ENCODE peak calls at places on chromosomes 2 and 18, in six cellular contexts. One of them, this sample, is unnamed.

GRCh38 chr2:188022389-188022788 is 269.3 kb upstream of the GULP1 start:
- DNase-seq in cardiac muscle cell: no peak
- DNase-seq in thoracic aorta: no peak
- DNase-seq in left lung: no peak
- DNase-seq in spleen: no peak
- DNase-seq in colonic mucosa: no peak
- DNase-seq in this sample: no peak

GRCh38 chr2:240441326-240441992 is 6.0 kb downstream of the GPC1 start:
- DNase-seq in thoracic aorta: no peak
- DNase-seq in spleen: no peak
- DNase-seq in left lung: peak
- DNase-seq in cardiac muscle cell: no peak
- DNase-seq in colonic mucosa: no peak
- DNase-seq in this sample: no peak

GRCh38 chr18:13892098-13892497 is 23.2 kb downstream of the MC2R start:
- DNase-seq in left lung: no peak
- DNase-seq in colonic mucosa: no peak
- DNase-seq in spleen: no peak
- DNase-seq in thoracic aorta: no peak
- DNase-seq in cardiac muscle cell: no peak
- DNase-seq in this sample: no peak

GRCh38 chr2:190254451-190254850 is 65.2 kb downstream of the HIBCH start:
- DNase-seq in cardiac muscle cell: no peak
- DNase-seq in spleen: no peak
- DNase-seq in thoracic aorta: no peak
- DNase-seq in colonic mucosa: no peak
- DNase-seq in left lung: no peak
- DNase-seq in this sample: no peak

GRCh38 chr2:173997269-173997668 is 32.1 kb upstream of the SP3 start:
- DNase-seq in left lung: peak
- DNase-seq in colonic mucosa: peak
- DNase-seq in cardiac muscle cell: peak
- DNase-seq in thoracic aorta: peak
- DNase-seq in spleen: peak
- DNase-seq in this sample: no peak

GRCh38 chr2:17620841-17621240 is 80.3 kb downstream of the VSNL1 start:
- DNase-seq in colonic mucosa: no peak
- DNase-seq in left lung: no peak
- DNase-seq in cardiac muscle cell: no peak
- DNase-seq in spleen: no peak
- DNase-seq in thoracic aorta: no peak
- DNase-seq in this sample: no peak

GRCh38 chr18:36623681-36624080 is 205.1 kb downstream of the TPGS2 start:
- DNase-seq in cardiac muscle cell: no peak
- DNase-seq in colonic mucosa: no peak
- DNase-seq in spleen: no peak
- DNase-seq in left lung: no peak
- DNase-seq in thoracic aorta: no peak
- DNase-seq in this sample: no peak

GRCh38 chr18:21663615-21664014 is 41.0 kb downstream of the ABHD3 start:
- DNase-seq in left lung: no peak
- DNase-seq in thoracic aorta: no peak
- DNase-seq in cardiac muscle cell: peak
- DNase-seq in colonic mucosa: no peak
- DNase-seq in spleen: no peak
- DNase-seq in this sample: no peak

GRCh38 chr18:28149810-28150420 is 27.0 kb downstream of the CDH2 start:
- DNase-seq in thoracic aorta: no peak
- DNase-seq in colonic mucosa: no peak
- DNase-seq in cardiac muscle cell: no peak
- DNase-seq in spleen: no peak
- DNase-seq in left lung: no peak
- DNase-seq in this sample: no peak

GRCh38 chr2:97918818-97919217 is 76.9 kb downstream of the TMEM131 start:
- DNase-seq in left lung: no peak
- DNase-seq in spleen: no peak
- DNase-seq in thoracic aorta: no peak
- DNase-seq in cardiac muscle cell: no peak
- DNase-seq in colonic mucosa: no peak
- DNase-seq in this sample: no peak

GRCh38 chr18:48655460-48655859 is 116.6 kb downstream of the CTIF start:
- DNase-seq in colonic mucosa: no peak
- DNase-seq in thoracic aorta: no peak
- DNase-seq in left lung: no peak
- DNase-seq in spleen: no peak
- DNase-seq in cardiac muscle cell: no peak
- DNase-seq in this sample: no peak

GRCh38 chr18:56799756-56800155 is 148.6 kb downstream of the WDR7 start:
- DNase-seq in spleen: no peak
- DNase-seq in cardiac muscle cell: peak
- DNase-seq in thoracic aorta: no peak
- DNase-seq in left lung: no peak
- DNase-seq in colonic mucosa: no peak
- DNase-seq in this sample: no peak

GRCh38 chr18:34595673-34596072 is 114.4 kb upstream of the DTNA start:
- DNase-seq in left lung: no peak
- DNase-seq in thoracic aorta: no peak
- DNase-seq in cardiac muscle cell: peak
- DNase-seq in spleen: no peak
- DNase-seq in colonic mucosa: no peak
- DNase-seq in this sample: no peak

GRCh38 chr2:158688722-158689121 is 106.4 kb upstream of the DAPL1 start:
- DNase-seq in colonic mucosa: no peak
- DNase-seq in thoracic aorta: no peak
- DNase-seq in cardiac muscle cell: peak
- DNase-seq in left lung: no peak
- DNase-seq in spleen: no peak
- DNase-seq in this sample: no peak

GRCh38 chr18:47370052-47370451 is 118.6 kb upstream of the SKOR2 start:
- DNase-seq in spleen: no peak
- DNase-seq in left lung: no peak
- DNase-seq in colonic mucosa: no peak
- DNase-seq in thoracic aorta: no peak
- DNase-seq in cardiac muscle cell: no peak
- DNase-seq in this sample: no peak

GRCh38 chr2:13745324-13745723 is 887.2 kb upstream of the LRATD1 start:
- DNase-seq in thoracic aorta: no peak
- DNase-seq in colonic mucosa: no peak
- DNase-seq in spleen: no peak
- DNase-seq in left lung: no peak
- DNase-seq in cardiac muscle cell: no peak
- DNase-seq in this sample: no peak

GRCh38 chr18:52312321-52312720 is 27.7 kb upstream of the DCC start:
- DNase-seq in thoracic aorta: no peak
- DNase-seq in colonic mucosa: no peak
- DNase-seq in spleen: no peak
- DNase-seq in cardiac muscle cell: no peak
- DNase-seq in left lung: no peak
- DNase-seq in this sample: no peak

GRCh38 chr18:63646916-63647315 is 2.9 kb upstream of the SERPINB4 start:
- DNase-seq in colonic mucosa: no peak
- DNase-seq in cardiac muscle cell: peak
- DNase-seq in left lung: no peak
- DNase-seq in thoracic aorta: no peak
- DNase-seq in spleen: no peak
- DNase-seq in this sample: no peak

GRCh38 chr2:239548491-239548890 is 147.7 kb upstream of the HDAC4 start:
- DNase-seq in colonic mucosa: no peak
- DNase-seq in thoracic aorta: no peak
- DNase-seq in spleen: peak
- DNase-seq in left lung: no peak
- DNase-seq in cardiac muscle cell: no peak
- DNase-seq in this sample: no peak

GRCh38 chr18:62717850-62718229 is 2.5 kb downstream of the PHLPP1 start:
- DNase-seq in spleen: no peak
- DNase-seq in thoracic aorta: no peak
- DNase-seq in colonic mucosa: no peak
- DNase-seq in left lung: no peak
- DNase-seq in cardiac muscle cell: peak
- DNase-seq in this sample: no peak

GRCh38 chr2:38394903-38395341 is 17.8 kb upstream of the ATL2 start:
- DNase-seq in spleen: no peak
- DNase-seq in left lung: no peak
- DNase-seq in colonic mucosa: no peak
- DNase-seq in cardiac muscle cell: peak
- DNase-seq in thoracic aorta: no peak
- DNase-seq in this sample: no peak

GRCh38 chr2:207230261-207231105 is 64.7 kb upstream of the KLF7 start:
- DNase-seq in cardiac muscle cell: peak
- DNase-seq in spleen: no peak
- DNase-seq in thoracic aorta: no peak
- DNase-seq in colonic mucosa: no peak
- DNase-seq in left lung: no peak
- DNase-seq in this sample: no peak

GRCh38 chr2:77552956-77553355 is 30.8 kb upstream of the LRRTM4 start:
- DNase-seq in cardiac muscle cell: no peak
- DNase-seq in left lung: no peak
- DNase-seq in thoracic aorta: no peak
- DNase-seq in colonic mucosa: no peak
- DNase-seq in spleen: no peak
- DNase-seq in this sample: no peak

GRCh38 chr2:20242727-20243377 is 17.9 kb upstream of the SDC1 start:
- DNase-seq in spleen: no peak
- DNase-seq in left lung: no peak
- DNase-seq in thoracic aorta: no peak
- DNase-seq in cardiac muscle cell: no peak
- DNase-seq in colonic mucosa: no peak
- DNase-seq in this sample: no peak

GRCh38 chr2:20236496-20236895 is 11.6 kb upstream of the SDC1 start:
- DNase-seq in thoracic aorta: no peak
- DNase-seq in cardiac muscle cell: no peak
- DNase-seq in colonic mucosa: peak
- DNase-seq in spleen: no peak
- DNase-seq in left lung: no peak
- DNase-seq in this sample: no peak

GRCh38 chr2:20247084-20247483 is 22.2 kb upstream of the SDC1 start:
- DNase-seq in spleen: no peak
- DNase-seq in left lung: no peak
- DNase-seq in cardiac muscle cell: no peak
- DNase-seq in thoracic aorta: no peak
- DNase-seq in colonic mucosa: no peak
- DNase-seq in this sample: no peak

GRCh38 chr2:20241973-20242726 is 17.2 kb upstream of the SDC1 start:
- DNase-seq in cardiac muscle cell: no peak
- DNase-seq in colonic mucosa: no peak
- DNase-seq in spleen: no peak
- DNase-seq in left lung: peak
- DNase-seq in thoracic aorta: no peak
- DNase-seq in this sample: no peak
- TF ChIP-seq CTCF in cardiac muscle cell: peak
- TF ChIP-seq CTCF in colonic mucosa: peak
- TF ChIP-seq CTCF in spleen: no peak
- TF ChIP-seq CTCF in left lung: peak
- TF ChIP-seq CTCF in thoracic aorta: peak
- TF ChIP-seq CTCF in this sample: peak

DNA sequence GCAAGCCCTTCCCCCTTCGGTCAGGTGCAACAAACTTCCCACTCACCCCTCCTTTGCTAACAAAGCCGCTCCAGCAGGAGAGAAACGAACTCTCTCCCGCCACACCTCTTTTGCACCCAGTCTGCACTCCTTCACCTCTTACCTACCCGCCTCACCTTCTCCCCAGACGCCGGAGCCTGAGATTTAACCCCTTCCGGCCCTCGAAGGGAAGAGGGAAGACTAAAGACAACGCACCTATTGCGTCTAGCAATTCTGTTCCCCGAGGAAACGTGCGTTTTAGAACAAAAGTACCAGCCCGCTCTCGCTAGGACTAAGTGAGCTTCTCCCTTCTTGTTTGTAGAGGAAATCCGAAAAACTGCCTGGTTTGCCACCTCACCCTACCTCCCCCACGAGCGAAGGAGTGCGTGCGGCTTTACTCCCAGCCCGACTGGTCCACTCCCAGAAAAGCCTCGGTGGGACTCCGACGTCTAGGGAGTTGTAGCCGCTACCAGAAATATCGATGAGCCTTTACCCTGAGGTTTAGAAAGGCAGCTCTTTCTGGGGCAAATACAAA is 441 bp upstream of the PEX13 start:
- DNase-seq in cardiac muscle cell: peak
- DNase-seq in left lung: peak
- DNase-seq in spleen: peak
- DNase-seq in colonic mucosa: peak
- DNase-seq in thoracic aorta: peak
- DNase-seq in this sample: peak
- H3K4me3 ChIP-seq in cardiac muscle cell: peak
- H3K4me3 ChIP-seq in left lung: peak
- H3K4me3 ChIP-seq in spleen: peak
- H3K4me3 ChIP-seq in colonic mucosa: peak
- H3K4me3 ChIP-seq in thoracic aorta: peak
- H3K4me3 ChIP-seq in this sample: peak

GRCh38 chr18:58692420-58693185 is 21.3 kb downstream of the MALT1 start:
- DNase-seq in left lung: no peak
- DNase-seq in spleen: no peak
- DNase-seq in colonic mucosa: no peak
- DNase-seq in thoracic aorta: no peak
- DNase-seq in cardiac muscle cell: no peak
- DNase-seq in this sample: no peak

GRCh38 chr18:58694720-58695468 is 23.6 kb downstream of the MALT1 start:
- DNase-seq in colonic mucosa: no peak
- DNase-seq in thoracic aorta: no peak
- DNase-seq in left lung: no peak
- DNase-seq in cardiac muscle cell: no peak
- DNase-seq in spleen: no peak
- DNase-seq in this sample: no peak

GRCh38 chr18:58694221-58694620 is 23.0 kb downstream of the MALT1 start:
- DNase-seq in thoracic aorta: no peak
- DNase-seq in left lung: no peak
- DNase-seq in spleen: no peak
- DNase-seq in colonic mucosa: no peak
- DNase-seq in cardiac muscle cell: no peak
- DNase-seq in this sample: no peak

GRCh38 chr18:58697131-58697530 is 25.9 kb downstream of the MALT1 start:
- DNase-seq in left lung: no peak
- DNase-seq in spleen: no peak
- DNase-seq in thoracic aorta: no peak
- DNase-seq in colonic mucosa: no peak
- DNase-seq in cardiac muscle cell: no peak
- DNase-seq in this sample: no peak

DNA sequence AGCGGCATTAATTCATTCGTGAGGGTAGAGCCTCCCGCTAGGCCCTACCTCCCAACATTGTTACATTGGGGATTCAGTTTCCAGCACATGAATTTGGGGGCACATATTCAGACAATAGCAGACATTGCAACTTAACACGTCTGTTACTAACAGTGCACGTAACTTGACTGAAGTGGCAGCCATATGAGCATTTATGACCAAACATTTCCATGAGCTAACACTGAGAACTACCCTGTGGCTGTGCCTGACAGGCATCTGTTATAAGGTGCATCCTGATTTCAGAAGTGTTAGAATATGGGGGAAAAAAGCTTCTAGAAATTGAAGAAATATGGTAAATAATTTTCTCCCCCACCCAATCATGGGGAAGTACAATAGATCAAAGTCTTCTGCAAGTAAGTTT is 24.5 kb downstream of the MALT1 start:
- DNase-seq in colonic mucosa: no peak
- DNase-seq in cardiac muscle cell: no peak
- DNase-seq in thoracic aorta: no peak
- DNase-seq in left lung: no peak
- DNase-seq in spleen: no peak
- DNase-seq in this sample: no peak
- H3K27ac ChIP-seq in colonic mucosa: no peak
- H3K27ac ChIP-seq in cardiac muscle cell: no peak
- H3K27ac ChIP-seq in thoracic aorta: no peak
- H3K27ac ChIP-seq in left lung: no peak
- H3K27ac ChIP-seq in spleen: no peak
- H3K27ac ChIP-seq in this sample: no peak

GRCh38 chr18:80107396-80107795 is 1.7 kb upstream of the ADNP2 start:
- DNase-seq in spleen: no peak
- DNase-seq in left lung: no peak
- DNase-seq in colonic mucosa: no peak
- DNase-seq in thoracic aorta: no peak
- DNase-seq in cardiac muscle cell: no peak
- DNase-seq in this sample: no peak
- TF ChIP-seq CTCF in spleen: no peak
- TF ChIP-seq CTCF in left lung: no peak
- TF ChIP-seq CTCF in colonic mucosa: no peak
- TF ChIP-seq CTCF in thoracic aorta: no peak
- TF ChIP-seq CTCF in cardiac muscle cell: no peak
- TF ChIP-seq CTCF in this sample: no peak